ENCODE peak calls at places on chromosomes 2 and 18, in seven cellular contexts. A, U, G, X, S, Y and L are unnamed samples.

GRCh38 chr18:7878265-7879173 is 311.4 kb downstream of the PTPRM start:
- DNase-seq in Y (no peak), S (peak), U (no peak), A (no peak), X (no peak), G (no peak), L (peak)

GRCh38 chr2:84732897-84733778 is 147.7 kb downstream of the TRABD2A start:
- DNase-seq in S (no peak), G (no peak), Y (no peak), U (no peak), X (no peak), A (no peak), L (no peak)

GRCh38 chr2:233711312-233712008 is 1.2 kb upstream of the UGT1A5 start:
- DNase-seq in S (peak), X (peak), U (peak), A (peak), Y (peak), G (peak), L (peak)

GRCh38 chr2:201839727-201840126 is 33.4 kb downstream of the CDK15 start:
- DNase-seq in G (no peak), A (no peak), U (no peak), Y (no peak), X (no peak), S (no peak), L (peak)

GRCh38 chr2:10377747-10378085 is 70.4 kb downstream of the ODC1 start:
- DNase-seq in X (no peak), A (no peak), G (no peak), S (no peak), U (no peak), Y (no peak), L (no peak)

GRCh38 chr2:195027947-195028346 is 629.1 kb upstream of the SLC39A10 start:
- DNase-seq in S (no peak), Y (no peak), U (no peak), A (no peak), G (no peak), X (no peak), L (no peak)

GRCh38 chr2:205409403-205409802 is 272.9 kb upstream of the NRP2 start:
- DNase-seq in A (no peak), Y (no peak), U (no peak), S (peak), X (no peak), G (no peak), L (peak)

GRCh38 chr2:45207105-45207504 is 197.9 kb upstream of the SIX2 start:
- DNase-seq in A (no peak), X (no peak), S (peak), U (no peak), G (no peak), Y (no peak), L (no peak)

GRCh38 chr2:74876081-74876886 is 42.4 kb downstream of the HK2 start:
- DNase-seq in A (no peak), G (peak), X (peak), Y (peak), U (peak), S (peak), L (peak)